ENCODE peak calls at places on chromosomes 7 and 10, in six cellular contexts. A is endothelial cell of umbilical vein; S is tibial nerve; P is body of pancreas; Y is CD8-positive, alpha-beta memory T cell; I is hepatocyte. Z is an unnamed sample. For H3K9me3, the result is how much of the 10 kb centered on the place peaks cover.

GRCh38 chr7:55071411-55072188 is 52.8 kb downstream of the EGFR start:
- DNase-seq in I (no peak), A (no peak), S (no peak), P (no peak), Y (no peak), Z (no peak)

GRCh38 chr7:27148776-27149641 is 1.4 kb upstream of the HOXA6 start:
- DNase-seq in A (peak), Y (no peak), P (no peak), I (no peak), S (no peak), Z (no peak)

GRCh38 chr10:45377858-45378257 is 3.8 kb downstream of the ALOX5 start:
- DNase-seq in S (no peak), Y (no peak), A (no peak), I (no peak), P (no peak), Z (no peak)

GRCh38 chr7:15015545-15016314 is 113.2 kb upstream of the DGKB start:
- DNase-seq in P (peak), I (peak), S (no peak), Y (no peak), A (peak), Z (peak)

GRCh38 chr10:110216942-110217341 is 9.5 kb downstream of the MXI1 start:
- DNase-seq in I (no peak), S (no peak), Y (no peak), P (no peak), A (no peak), Z (no peak)

GRCh38 chr7:129707910-129708490 is 96.5 kb downstream of the NRF1 start:
- DNase-seq in Y (no peak), I (no peak), S (no peak), P (no peak), A (no peak), Z (no peak)

GRCh38 chr10:8026349-8027259 is 27.9 kb upstream of the GATA3 start:
- DNase-seq in P (no peak), S (no peak), Y (no peak), A (peak), I (no peak), Z (no peak)

GRCh38 chr7:90520484-90520883 is 51.0 kb downstream of the PTTG1IP2 start:
- DNase-seq in A (peak), S (no peak), P (no peak), I (peak), Y (no peak), Z (peak)

GRCh38 chr10:28302012-28302667 is 724 bp downstream of the MPP7 start:
- DNase-seq in I (peak), P (peak), S (peak), Y (no peak), A (peak), Z (peak)

GRCh38 chr10:614772-615582 is 74.5 kb downstream of the DIP2C start:
- DNase-seq in P (no peak), Y (no peak), A (no peak), I (no peak), S (no peak), Z (no peak)

GRCh38 chr7:1144269-1144771 is 15.7 kb downstream of the ZFAND2A start:
- DNase-seq in S (no peak), A (peak), Y (no peak), P (peak), I (no peak), Z (peak)

GRCh38 chr10:6215241-6215640 is 12.5 kb downstream of the PFKFB3 start:
- DNase-seq in Y (no peak), P (no peak), S (no peak), I (no peak), A (no peak), Z (no peak)
- H3K9me3 ChIP-seq in Y (under half), P (under half), S (under half), I (under half), A (under half), Z (under half)

DNA sequence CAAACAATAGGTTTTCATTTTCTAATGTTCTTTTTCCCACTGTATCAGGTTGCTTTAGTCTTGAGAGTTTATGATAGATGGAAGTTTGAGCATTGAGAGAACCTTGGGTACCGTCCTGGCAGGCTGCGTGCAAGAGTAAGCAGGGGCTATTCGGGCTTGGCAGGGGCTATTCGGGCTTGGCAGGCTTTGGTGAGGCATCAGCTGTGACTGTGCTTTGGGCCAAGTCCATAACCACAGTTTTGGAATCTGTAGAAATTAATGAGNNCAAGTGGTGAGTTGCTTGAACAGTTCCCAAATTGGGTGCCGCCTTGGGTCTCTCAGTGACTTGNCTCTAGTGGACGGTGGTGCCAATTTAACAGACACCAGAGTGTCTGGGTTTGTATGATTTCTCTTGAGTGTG is 424.6 kb downstream of the PAXIP1 start:
- DNase-seq in Y (no peak), P (no peak), A (no peak), S (no peak), I (no peak), Z (no peak)
- H3K9me3 ChIP-seq in Y (under half), P (under half), A (under half), S (under half), I (under half), Z (under half)

GRCh38 chr10:128851281-128851680 is 615.8 kb upstream of the MGMT start:
- DNase-seq in A (no peak), I (no peak), S (no peak), Y (no peak), P (no peak), Z (no peak)
- H3K9me3 ChIP-seq in A (under half), I (under half), S (under half), Y (under half), P (under half), Z (under half)

GRCh38 chr10:18571780-18572179 is 79.6 kb downstream of the NSUN6 start:
- DNase-seq in I (no peak), S (no peak), Y (no peak), P (no peak), A (no peak), Z (no peak)

GRCh38 chr10:18571076-18571475 is 80.3 kb downstream of the NSUN6 start:
- DNase-seq in P (no peak), A (no peak), I (no peak), Y (no peak), S (no peak), Z (no peak)

GRCh38 chr10:18577823-18578685 is 73.3 kb downstream of the NSUN6 start:
- DNase-seq in Y (no peak), I (no peak), S (no peak), A (no peak), P (no peak), Z (no peak)

GRCh38 chr10:18576586-18576985 is 74.8 kb downstream of the NSUN6 start:
- DNase-seq in P (no peak), I (no peak), A (no peak), S (no peak), Y (no peak), Z (no peak)

GRCh38 chr10:18572959-18573561 is 78.3 kb downstream of the NSUN6 start:
- DNase-seq in P (no peak), I (no peak), S (no peak), Y (no peak), A (no peak), Z (no peak)
- H3K9me3 ChIP-seq in P (under half), I (under half), S (under half), Y (under half), A (under half), Z (under half)

GRCh38 chr7:56124981-56125380 is 8.8 kb upstream of the NUPR2 start:
- DNase-seq in S (no peak), Y (no peak), P (no peak), I (no peak), A (no peak), Z (no peak)

GRCh38 chr7:56125831-56126230 is 9.6 kb upstream of the NUPR2 start:
- DNase-seq in P (no peak), Y (no peak), S (no peak), A (no peak), I (no peak), Z (no peak)

GRCh38 chr7:56115852-56116538 is at the start of gene NUPR2:
- DNase-seq in P (peak), I (no peak), A (no peak), S (no peak), Y (no peak), Z (no peak)

GRCh38 chr7:56121440-56121839 is 5.2 kb upstream of the NUPR2 start:
- DNase-seq in A (no peak), P (no peak), S (no peak), Y (no peak), I (no peak), Z (no peak)
- H3K9me3 ChIP-seq in A (under half), P (under half), S (under half), Y (under half), I (under half), Z (under half)

GRCh38 chr10:133458021-133458709 is 4.4 kb downstream of the SCART1 start:
- DNase-seq in A (no peak), I (no peak), Y (no peak), P (no peak), S (no peak), Z (no peak)
- H3K9me3 ChIP-seq in A (under half), I (under half), Y (under half), P (under half), S (under half), Z (under half)

DNA sequence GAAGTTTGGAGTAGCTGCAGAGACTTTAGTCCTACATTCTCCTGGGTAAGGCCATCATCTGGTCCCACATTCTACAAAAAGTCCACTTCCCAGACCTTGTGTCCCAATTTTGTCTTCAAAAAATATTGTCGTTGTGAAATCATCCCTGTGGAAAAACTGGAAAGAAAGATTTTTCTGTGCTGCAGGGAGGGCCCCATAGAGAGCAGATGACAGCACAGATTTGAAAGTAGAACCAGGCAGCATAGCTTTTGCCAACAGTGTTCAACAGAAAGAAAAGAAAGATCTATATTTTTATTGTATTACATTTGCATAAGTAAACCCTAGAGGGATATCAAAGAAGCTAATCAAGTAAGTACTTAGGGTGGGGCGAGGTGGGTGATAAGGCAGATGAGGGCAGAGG is 48.3 kb upstream of the C1GALT1 start:
- DNase-seq in A (no peak), S (no peak), P (no peak), I (no peak), Y (no peak), Z (no peak)
- H3K9me3 ChIP-seq in A (under half), S (under half), P (under half), I (under half), Y (under half), Z (under half)

DNA sequence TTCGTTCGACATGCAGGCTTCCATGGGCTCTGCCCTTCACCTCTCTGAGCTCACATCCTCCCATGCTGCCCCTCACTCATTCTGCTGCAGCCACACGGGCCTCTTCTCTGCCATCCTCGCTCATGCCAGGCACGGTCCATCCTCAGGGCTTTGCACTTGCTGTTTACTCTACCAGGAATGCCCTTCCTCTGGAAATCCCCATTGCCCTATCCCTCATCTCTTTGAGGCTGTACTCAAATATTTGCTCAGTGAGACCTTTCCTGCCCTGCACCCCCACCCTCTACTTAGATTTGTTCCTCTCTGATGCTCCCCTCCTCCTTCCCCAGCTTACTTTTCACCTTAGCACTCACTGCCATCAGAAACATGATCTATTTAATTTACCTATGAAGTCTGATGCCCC is 107.0 kb upstream of the ZNF716 start:
- DNase-seq in Y (no peak), I (no peak), S (no peak), A (no peak), P (no peak), Z (no peak)
- H3K9me3 ChIP-seq in Y (under half), I (under half), S (under half), A (under half), P (under half), Z (under half)

GRCh38 chr10:14665304-14665703 is 109.4 kb downstream of the FAM107B start:
- DNase-seq in I (peak), S (no peak), Y (no peak), P (no peak), A (no peak), Z (peak)
- H3K9me3 ChIP-seq in I (under half), S (under half), Y (under half), P (under half), A (under half), Z (under half)

Z was measured in A673.